ENCODE peak calls at places on chromosome X, in five cellular contexts. R is HT1080; X is NCI-H460; K is activated CD4-positive, alpha-beta T cell treated with anti-CD3 and anti-CD28 coated beads, Interleukin-2, amount 10 ng/mL, durations not matched to agents 7 days and 5 days; C is fibroblast of the aortic adventitia. M is an unnamed sample.

GRCh38 chrX:76148753-76149152 is 24.1 kb upstream of the PBDC1 start:
- DNase-seq in K (peak), X (peak), R (peak), C (peak), M (peak)

GRCh38 chrX:130086414-130087207 is 23.7 kb downstream of the ELF4 start:
- DNase-seq in X (no peak), C (no peak), K (peak), R (no peak), M (peak)

GRCh38 chrX:106631615-106632014 is 19.8 kb downstream of the RADX start:
- DNase-seq in C (no peak), R (no peak), K (no peak), X (no peak), M (no peak)

GRCh38 chrX:34656842-34657780 is at the start of gene TMEM47:
- DNase-seq in C (peak), K (no peak), X (peak), R (peak), M (no peak)

GRCh38 chrX:116230136-116230886 is 59.8 kb downstream of the AGTR2 start:
- DNase-seq in X (peak), C (no peak), K (no peak), R (no peak), M (no peak)

GRCh38 chrX:37315511-37316248 is 33.5 kb upstream of the PRRG1 start:
- DNase-seq in X (no peak), C (no peak), R (no peak), K (no peak), M (no peak)

GRCh38 chrX:72123471-72124185 is 8.1 kb downstream of the RTL5 start:
- DNase-seq in X (no peak), C (no peak), R (peak), K (no peak), M (no peak)

GRCh38 chrX:123454712-123455431 is 270.8 kb downstream of the GRIA3 start:
- DNase-seq in K (no peak), C (peak), X (no peak), R (no peak), M (no peak)

GRCh38 chrX:1387141-1387776 is 4.7 kb downstream of the SLC25A6 start:
- DNase-seq in X (no peak), K (no peak), R (no peak), C (no peak), M (no peak)